ENCODE peak calls at places on chromosomes 2 and 18, in four cellular contexts. B is aorta, C is H9, Y is heart left ventricle. Q is an unnamed sample.
A peak's percentile ranks its signal among the peaks of the same experiment; 100 is the strongest.

GRCh38 chr18:10526211-10526949 is 553 bp downstream of the NAPG start:
- DNase-seq in Y (peak; percentile 77), C (peak; percentile 61), B (peak; percentile 83), Q (peak; percentile 69)

GRCh38 chr18:499351-500229 is 911 bp downstream of the COLEC12 start:
- DNase-seq in B (no peak), C (no peak), Y (no peak), Q (no peak)

GRCh38 chr2:218285604-218286003 is 6.7 kb downstream of the TMBIM1 start:
- DNase-seq in C (no peak), Y (peak; percentile 85), B (peak; percentile 86), Q (peak; percentile 76)

GRCh38 chr2:240245184-240245583 is 104.7 kb upstream of the OTOS start:
- DNase-seq in B (no peak), Y (no peak), C (no peak), Q (no peak)

GRCh38 chr2:110741491-110741980 is 9.2 kb downstream of the ACOXL start:
- DNase-seq in B (no peak), Y (no peak), C (peak; percentile 59), Q (no peak)

GRCh38 chr18:45637546-45638327 is 22.5 kb downstream of the SLC14A2 start:
- DNase-seq in Y (no peak), B (no peak), C (no peak), Q (no peak)

GRCh38 chr18:28485918-28486317 is 309.0 kb upstream of the CDH2 start:
- DNase-seq in Y (no peak), C (no peak), B (no peak), Q (no peak)

GRCh38 chr2:167215595-167215994 is 327.3 kb downstream of the XIRP2 start:
- DNase-seq in C (no peak), Y (no peak), B (no peak), Q (no peak)

GRCh38 chr2:219496781-219497494 is 1.8 kb upstream of the GMPPA start:
- DNase-seq in B (no peak), C (no peak), Y (no peak), Q (no peak)

GRCh38 chr2:126467367-126468054 is 188.4 kb upstream of the GYPC start:
- DNase-seq in C (no peak), Y (no peak), B (no peak), Q (no peak)

GRCh38 chr2:238601433-238602222 is 174.9 kb downstream of the ASB1 start:
- DNase-seq in C (no peak), B (peak; percentile 58), Y (no peak), Q (no peak)

GRCh38 chr2:120678926-120679325 is 56.7 kb upstream of the GLI2 start:
- DNase-seq in C (no peak), Y (no peak), B (no peak), Q (no peak)

GRCh38 chr2:1995987-1996386 is 251.7 kb upstream of the PXDN start:
- DNase-seq in C (no peak), Y (no peak), B (no peak), Q (no peak)

GRCh38 chr2:172307800-172308199 is 119.6 kb upstream of the ITGA6 start:
- DNase-seq in B (no peak), Y (peak; percentile 63), C (no peak), Q (peak; percentile 33)

GRCh38 chr2:109497447-109497846 is 116.3 kb downstream of the SEPTIN10 start:
- DNase-seq in Y (no peak), C (no peak), B (no peak), Q (no peak)

GRCh38 chr2:237474931-237475703 is 11.9 kb upstream of the MLPH start:
- DNase-seq in C (peak; percentile 84), B (peak; percentile 86), Y (peak; percentile 90), Q (peak; percentile 88)

GRCh38 chr18:31685097-31686082 is 1.0 kb upstream of the B4GALT6 start:
- DNase-seq in B (peak; percentile 64), Y (peak; percentile 77), C (peak; percentile 86), Q (peak; percentile 62)

GRCh38 chr18:31684279-31685096 is at the start of gene B4GALT6:
- DNase-seq in C (peak; percentile 73), Y (no peak), B (peak; percentile 46), Q (peak; percentile 30)

GRCh38 chr18:31683106-31683505 is 1.3 kb downstream of the B4GALT6 start:
- DNase-seq in C (no peak), Y (no peak), B (no peak), Q (no peak)

GRCh38 chr18:31686572-31686971 is 2.2 kb upstream of the B4GALT6 start:
- DNase-seq in Y (no peak), C (no peak), B (no peak), Q (no peak)

DNA sequence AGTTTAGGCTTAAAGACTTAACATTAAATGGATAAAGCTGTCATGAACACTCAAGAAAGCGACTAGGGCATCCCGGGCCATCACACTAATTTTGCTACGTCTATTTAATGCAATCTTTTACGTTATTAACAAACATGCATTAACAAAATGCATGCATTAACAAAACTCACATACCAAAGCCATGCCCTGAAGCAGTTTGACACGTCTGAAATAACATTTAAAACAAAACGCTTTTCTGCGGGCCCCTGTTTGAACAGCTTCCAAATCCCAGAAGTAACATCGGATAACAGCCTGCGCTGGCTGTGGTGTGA is 458 bp downstream of the B4GALT6 start:
- DNase-seq in B (no peak), Y (no peak), C (no peak), Q (no peak)
- H3K4me1 ChIP-seq in B (no peaks in the 10 kb centered on the region), Y (no peaks in the 10 kb centered on the region), C (peaks cover 15% of the 10 kb centered on the region), Q (peaks cover 26% of the 10 kb centered on the region)

GRCh38 chr18:63147973-63148372 is 171.6 kb downstream of the BCL2 start:
- DNase-seq in B (no peak), Y (no peak), C (no peak), Q (no peak)
- H3K4me1 ChIP-seq in B (peaks cover 6% of the 10 kb centered on the region), Y (peaks cover 39% of the 10 kb centered on the region), C (no peaks in the 10 kb centered on the region), Q (peaks cover 47% of the 10 kb centered on the region)

DNA sequence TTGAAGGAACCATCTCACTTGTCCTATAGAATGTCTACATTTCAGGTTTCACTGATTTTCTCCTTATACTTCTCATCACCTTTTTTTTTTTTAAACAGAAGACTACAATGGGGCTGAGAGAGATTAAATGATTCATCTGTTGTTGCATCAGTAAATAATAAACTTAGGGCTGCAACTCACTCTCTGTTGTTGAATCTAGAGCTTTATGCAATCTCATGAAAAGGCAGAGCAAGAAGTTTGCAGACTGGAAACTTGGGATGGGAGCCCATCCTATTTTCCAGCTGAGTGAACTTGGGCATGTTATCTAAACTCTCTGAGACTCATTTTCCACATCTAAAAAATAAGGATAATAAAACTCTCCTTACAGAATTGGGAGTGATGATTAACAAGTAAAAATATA is 58.4 kb downstream of the PDE1A start:
- DNase-seq in B (no peak), Y (no peak), C (no peak), Q (no peak)
- H3K4me1 ChIP-seq in B (peaks cover 3% of the 10 kb centered on the region), Y (peaks cover 31% of the 10 kb centered on the region), C (no peaks in the 10 kb centered on the region), Q (peaks cover 25% of the 10 kb centered on the region)

GRCh38 chr18:11809895-11810294 is 41.3 kb upstream of the CHMP1B start:
- DNase-seq in Y (no peak), B (no peak), C (peak; percentile 56), Q (no peak)
- H3K4me1 ChIP-seq in Y (peaks cover 6% of the 10 kb centered on the region), B (no peaks in the 10 kb centered on the region), C (peaks cover 5% of the 10 kb centered on the region), Q (no peaks in the 10 kb centered on the region)